ENCODE peak calls at places on chromosomes 2 and 18, in seven cellular contexts. T, E, F, C, M, Y and D are unnamed samples.
A peak's percentile ranks its signal among the peaks of the same experiment; 100 is the strongest.

GRCh38 chr18:44637210-44638051 is 43.3 kb upstream of the SETBP1 start:
- DNase-seq in E (no peak), Y (peak; percentile 59), F (no peak), M (no peak), T (peak; percentile 92), C (no peak), D (no peak)

GRCh38 chr18:67144342-67144741 is 372.2 kb downstream of the DSEL start:
- DNase-seq in Y (no peak), C (no peak), M (no peak), T (no peak), F (no peak), E (no peak), D (no peak)

GRCh38 chr18:58213445-58213844 is 169.4 kb downstream of the NEDD4L start:
- DNase-seq in F (no peak), C (no peak), T (peak; percentile 93), Y (peak; percentile 88), M (no peak), E (peak; percentile 45), D (no peak)

GRCh38 chr18:12393998-12394397 is 13.7 kb upstream of the PRELID3A start:
- DNase-seq in Y (no peak), F (no peak), M (no peak), E (no peak), T (peak; percentile 66), C (peak; percentile 51), D (no peak)

GRCh38 chr2:66434679-66435548 is at the start of gene MEIS1:
- DNase-seq in M (no peak), C (peak; percentile 80), T (peak; percentile 93), E (peak; percentile 58), F (peak; percentile 85), Y (peak; percentile 96), D (peak; percentile 94)

GRCh38 chr2:31337197-31337596 is 77.3 kb downstream of the XDH start:
- DNase-seq in M (no peak), C (no peak), T (no peak), Y (peak; percentile 13), E (no peak), F (peak; percentile 26), D (no peak)

GRCh38 chr18:58177886-58178470 is 134.0 kb downstream of the NEDD4L start:
- DNase-seq in M (no peak), E (no peak), C (no peak), T (no peak), Y (no peak), F (no peak), D (no peak)

GRCh38 chr18:9608298-9608697 is 6.1 kb downstream of the PPP4R1 start:
- DNase-seq in C (no peak), Y (no peak), M (no peak), E (no peak), F (no peak), T (peak; percentile 33), D (no peak)

GRCh38 chr2:50674876-50675275 is 357.1 kb downstream of the NRXN1 start:
- DNase-seq in M (no peak), T (no peak), Y (no peak), F (no peak), E (peak; percentile 3), C (no peak), D (no peak)

GRCh38 chr2:106108351-106108750 is 85.8 kb downstream of the UXS1 start:
- DNase-seq in C (no peak), F (no peak), Y (peak; percentile 56), M (no peak), T (peak; percentile 27), E (no peak), D (no peak)

GRCh38 chr2:86416126-86416525 is 25.0 kb upstream of the KDM3A start:
- DNase-seq in Y (no peak), C (no peak), E (peak; percentile 89), M (no peak), T (no peak), F (no peak), D (no peak)

GRCh38 chr2:8380573-8380972 is 301.3 kb upstream of the ID2 start:
- DNase-seq in M (no peak), F (no peak), Y (no peak), E (no peak), C (no peak), T (no peak), D (no peak)

GRCh38 chr2:174729797-174730529 is 34.3 kb downstream of the CHRNA1 start:
- DNase-seq in F (no peak), Y (no peak), M (peak; percentile 20), E (no peak), T (no peak), C (no peak), D (no peak)

GRCh38 chr18:9182852-9183399 is 46.3 kb downstream of the ANKRD12 start:
- DNase-seq in C (no peak), M (no peak), Y (no peak), E (no peak), T (no peak), F (no peak), D (no peak)

GRCh38 chr18:48330016-48330991 is 78.9 kb downstream of the ZBTB7C start:
- DNase-seq in E (no peak), F (no peak), Y (peak; percentile 90), M (no peak), C (no peak), T (peak; percentile 97), D (no peak)

GRCh38 chr2:219178377-219179175 is 501 bp downstream of the RETREG2 start:
- DNase-seq in F (peak; percentile 55), E (peak; percentile 49), Y (peak; percentile 19), C (peak; percentile 55), T (peak; percentile 12), M (peak; percentile 35), D (peak; percentile 56)

GRCh38 chr2:218777276-218777990 is 4.5 kb upstream of the CYP27A1 start:
- DNase-seq in T (peak; percentile 17), F (no peak), Y (no peak), M (no peak), E (no peak), C (no peak), D (no peak)

GRCh38 chr2:133438026-133438425 is 130.2 kb downstream of the NCKAP5 start:
- DNase-seq in T (no peak), M (no peak), F (no peak), C (no peak), E (no peak), Y (no peak), D (no peak)

GRCh38 chr2:146633159-146633558 is 1211.7 kb upstream of the ACVR2A start:
- DNase-seq in Y (no peak), F (no peak), T (no peak), M (no peak), C (no peak), E (no peak), D (no peak)
- H3K4me3 ChIP-seq in Y (no peak overlapping the region), F (no peak overlapping the region), T (no peak overlapping the region), M (no peak overlapping the region), C (no peak overlapping the region), E (no peak overlapping the region), D (no peak overlapping the region)

DNA sequence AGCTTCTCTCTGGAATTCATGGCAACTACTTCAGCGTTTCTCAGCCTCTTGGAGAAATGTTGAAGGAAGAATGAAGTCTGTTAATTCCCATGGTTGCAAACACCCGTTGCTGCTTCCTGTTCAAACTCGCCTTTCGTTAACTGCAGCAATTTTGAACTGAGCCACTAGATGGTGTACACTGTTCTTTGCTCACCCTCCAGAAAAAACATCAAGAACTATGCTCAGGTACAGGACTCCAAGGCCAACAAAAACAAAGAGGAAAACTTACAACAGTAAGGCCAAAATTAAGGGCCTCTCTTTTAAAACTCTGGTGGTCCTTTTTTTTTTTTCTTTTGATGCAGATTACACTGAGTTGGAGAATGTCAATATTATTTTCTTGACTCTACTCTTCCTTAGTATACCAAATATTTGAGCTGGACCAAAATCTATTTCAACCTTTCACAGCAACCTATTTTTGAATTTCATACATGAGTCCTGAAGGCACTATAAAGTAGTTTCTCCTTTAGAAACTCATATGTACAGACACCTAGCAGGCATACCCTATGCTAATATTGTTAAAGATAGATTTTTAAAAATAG is 58.2 kb downstream of the KLHL14 start:
- DNase-seq in E (peak; percentile 67), M (no peak), T (peak; percentile 76), Y (peak; percentile 78), C (peak; percentile 31), F (peak; percentile 34), D (no peak)
- H3K4me3 ChIP-seq in E (no peak overlapping the region), M (no peak overlapping the region), T (no peak overlapping the region), Y (no peak overlapping the region), C (no peak overlapping the region), F (no peak overlapping the region), D (no peak overlapping the region)

GRCh38 chr2:38653715-38654494 is 12.0 kb upstream of the GALM start:
- DNase-seq in Y (no peak), M (peak; percentile 38), C (no peak), T (peak; percentile 43), F (no peak), E (peak; percentile 45), D (no peak)
- H3K4me3 ChIP-seq in Y (no peak overlapping the region), M (peak overlapping the region; percentile 26), C (no peak overlapping the region), T (no peak overlapping the region), F (no peak overlapping the region), E (no peak overlapping the region), D (no peak overlapping the region)

GRCh38 chr2:24831216-24831615 is 38.0 kb downstream of the CENPO start:
- DNase-seq in Y (no peak), F (no peak), M (no peak), C (peak; percentile 2), E (no peak), T (no peak), D (no peak)
- H3K4me3 ChIP-seq in Y (no peak overlapping the region), F (no peak overlapping the region), M (no peak overlapping the region), C (no peak overlapping the region), E (no peak overlapping the region), T (no peak overlapping the region), D (no peak overlapping the region)

GRCh38 chr2:43201497-43201896 is 24.9 kb downstream of the ZFP36L2 start:
- DNase-seq in C (no peak), Y (no peak), E (peak; percentile 77), F (no peak), M (no peak), T (no peak), D (no peak)
- H3K4me3 ChIP-seq in C (no peak overlapping the region), Y (no peak overlapping the region), E (no peak overlapping the region), F (no peak overlapping the region), M (no peak overlapping the region), T (no peak overlapping the region), D (no peak overlapping the region)